ENCODE peak calls at places on chromosomes 6 and 20, in eight cellular contexts. C is small intestine, O is mammary epithelial cell, K is lower lobe of right lung, H is HCT116, J is K562, F is GM23248, R is body of pancreas. Y is an unnamed sample.

GRCh38 chr6:142952614-142953013 is 7.6 kb upstream of the HIVEP2 start:
- DNase-seq in K (no peak), C (no peak), J (no peak), H (no peak), O (no peak), R (no peak), F (no peak), Y (no peak)

GRCh38 chr6:88665131-88665530 is 298.3 kb downstream of the RNGTT start:
- DNase-seq in K (no peak), R (no peak), C (no peak), O (no peak), H (no peak), F (no peak), J (no peak), Y (no peak)

GRCh38 chr6:143673638-143674037 is 4.1 kb upstream of the PHACTR2 start:
- DNase-seq in J (no peak), K (peak; percentile 45), R (no peak), O (peak; percentile 88), H (peak; percentile 68), C (peak; percentile 56), F (peak; percentile 94), Y (no peak)

GRCh38 chr6:139290787-139291294 is 957 bp downstream of the TXLNB start:
- DNase-seq in R (no peak), J (no peak), K (no peak), O (no peak), H (no peak), C (peak; percentile 69), F (peak; percentile 70), Y (no peak)

GRCh38 chr6:83092756-83093399 is 25.4 kb downstream of the DOP1A start:
- DNase-seq in R (no peak), F (peak; percentile 29), K (no peak), O (peak; percentile 42), H (no peak), J (no peak), C (no peak), Y (no peak)

GRCh38 chr6:107982511-107982910 is 24.5 kb upstream of the SEC63 start:
- DNase-seq in K (no peak), R (no peak), J (no peak), H (no peak), C (no peak), F (no peak), O (no peak), Y (no peak)

GRCh38 chr20:63574156-63574828 is at the start of gene HELZ2:
- DNase-seq in H (peak; percentile 16), O (peak; percentile 43), C (peak; percentile 82), R (peak; percentile 80), F (peak; percentile 90), K (peak; percentile 86), J (peak; percentile 77), Y (no peak)

GRCh38 chr6:7157752-7158616 is 50.2 kb downstream of the RREB1 start:
- DNase-seq in H (no peak), R (no peak), J (peak; percentile 40), C (no peak), K (no peak), O (no peak), F (peak; percentile 77), Y (no peak)

GRCh38 chr6:107488875-107489635 is 862 bp upstream of the SOBP start:
- DNase-seq in J (peak; percentile 29), R (peak; percentile 16), K (peak; percentile 48), H (no peak), C (peak; percentile 20), O (peak; percentile 17), F (peak; percentile 47), Y (no peak)

GRCh38 chr6:37483917-37484785 is 15.5 kb downstream of the CCDC167 start:
- DNase-seq in R (peak; percentile 55), H (no peak), C (peak; percentile 51), K (peak; percentile 63), O (peak; percentile 20), F (peak; percentile 61), J (peak; percentile 73), Y (no peak)

GRCh38 chr6:168828800-168829199 is 387.8 kb downstream of the SMOC2 start:
- DNase-seq in R (no peak), J (no peak), O (no peak), K (no peak), F (no peak), C (no peak), H (no peak), Y (no peak)

GRCh38 chr20:21956591-21956990 is 251.1 kb downstream of the PAX1 start:
- DNase-seq in K (no peak), O (no peak), C (no peak), R (no peak), H (no peak), J (no peak), F (no peak), Y (no peak)

GRCh38 chr6:78513856-78514255 is 353.5 kb upstream of the IRAK1BP1 start:
- DNase-seq in O (no peak), J (peak; percentile 0), K (no peak), H (peak; percentile 34), C (no peak), F (no peak), R (no peak), Y (peak; percentile 16)

GRCh38 chr6:107292570-107293285 is 166.6 kb downstream of the PDSS2 start:
- DNase-seq in C (no peak), F (no peak), K (no peak), R (no peak), J (peak; percentile 37), O (no peak), H (no peak), Y (no peak)

GRCh38 chr6:142302427-142303190 is 802 bp downstream of the ADGRG6 start:
- DNase-seq in F (no peak), R (no peak), K (no peak), J (no peak), C (no peak), H (peak; percentile 53), O (peak; percentile 60), Y (no peak)

GRCh38 chr6:44180406-44180805 is 21.8 kb downstream of the CAPN11 start:
- DNase-seq in O (no peak), J (no peak), K (no peak), H (no peak), F (no peak), C (no peak), R (no peak), Y (no peak)

GRCh38 chr6:144460224-144461095 is 175.3 kb downstream of the UTRN start:
- DNase-seq in J (no peak), H (no peak), F (no peak), K (no peak), C (peak; percentile 16), R (no peak), O (peak; percentile 6), Y (no peak)

GRCh38 chr6:14660767-14661166 is 543.2 kb downstream of the CD83 start:
- DNase-seq in O (no peak), K (no peak), F (no peak), H (no peak), C (no peak), J (no peak), R (no peak), Y (no peak)
- H3K27ac ChIP-seq in O (no peak overlapping the region), K (no peak overlapping the region), F (no peak overlapping the region), H (no peak overlapping the region), C (no peak overlapping the region), J (no peak overlapping the region), R (no peak overlapping the region), Y (no peak overlapping the region)

GRCh38 chr20:37461376-37461775 is 59.7 kb upstream of the NNAT start:
- DNase-seq in H (no peak), K (no peak), J (no peak), O (no peak), R (no peak), F (no peak), C (no peak), Y (no peak)

GRCh38 chr20:37463726-37464125 is 57.3 kb upstream of the NNAT start:
- DNase-seq in R (no peak), O (no peak), F (no peak), K (no peak), H (no peak), C (no peak), J (no peak), Y (no peak)

GRCh38 chr20:37464611-37465010 is 56.4 kb upstream of the NNAT start:
- DNase-seq in K (no peak), J (no peak), H (no peak), C (no peak), O (no peak), F (no peak), R (no peak), Y (no peak)

GRCh38 chr20:37468886-37469285 is 52.2 kb upstream of the NNAT start:
- DNase-seq in F (no peak), O (no peak), J (no peak), R (no peak), H (no peak), C (no peak), K (no peak), Y (no peak)

GRCh38 chr20:37464173-37464572 is 56.9 kb upstream of the NNAT start:
- DNase-seq in C (no peak), K (no peak), F (no peak), H (no peak), J (no peak), R (no peak), O (no peak), Y (no peak)
- H3K36me3 ChIP-seq in C (no peaks in the 10 kb centered on the region), K (no peaks in the 10 kb centered on the region), F (no peaks in the 10 kb centered on the region), H (no peaks in the 10 kb centered on the region), J (no peaks in the 10 kb centered on the region), R (no peaks in the 10 kb centered on the region), O (no peaks in the 10 kb centered on the region), Y (no peaks in the 10 kb centered on the region)

GRCh38 chr20:41260734-41261220 is 56.8 kb downstream of the ZHX3 start:
- DNase-seq in O (no peak), C (no peak), R (no peak), H (no peak), F (no peak), J (no peak), K (no peak), Y (no peak)
- H3K27ac ChIP-seq in O (no peak overlapping the region), C (no peak overlapping the region), R (no peak overlapping the region), H (no peak overlapping the region), F (no peak overlapping the region), J (no peak overlapping the region), K (peak overlapping the region; percentile 24), Y (no peak overlapping the region)

DNA sequence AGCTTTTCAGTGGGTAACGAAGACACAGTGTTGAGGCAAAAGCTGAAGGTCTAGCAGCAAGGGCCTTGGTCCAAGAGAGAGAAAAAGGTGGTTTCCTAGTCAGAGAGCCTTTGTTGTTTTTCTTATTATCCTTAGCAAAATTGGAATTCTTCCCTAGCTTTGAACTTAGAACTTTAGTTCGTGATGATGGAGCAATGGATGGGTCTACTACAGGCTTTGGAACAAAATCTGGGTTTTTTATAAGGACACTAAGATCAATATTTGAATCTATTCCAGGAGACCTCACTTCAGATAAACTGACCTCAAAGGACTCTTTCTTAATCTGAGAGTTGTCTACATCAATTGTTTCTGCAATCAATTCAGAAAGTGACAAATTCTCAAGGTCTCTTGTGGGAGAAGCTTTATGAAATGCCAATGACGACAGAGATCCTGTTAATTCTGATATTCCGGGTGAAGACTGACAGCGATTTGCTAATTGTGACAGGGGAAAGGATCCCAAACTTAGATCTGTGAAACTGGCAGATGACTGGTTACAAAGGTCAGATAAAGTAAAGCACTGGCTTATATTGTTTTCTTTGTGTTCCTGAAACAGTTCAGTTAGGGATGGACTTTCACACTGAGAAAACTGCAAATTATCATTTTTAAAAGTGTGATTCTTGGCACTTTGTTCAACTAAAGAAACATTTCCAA is 17.7 kb downstream of the HBS1L start:
- DNase-seq in H (no peak), O (no peak), R (no peak), K (no peak), F (no peak), C (no peak), J (no peak), Y (no peak)
- H3K36me3 ChIP-seq in H (peaks cover 6% of the 10 kb centered on the region), O (peaks cover 8% of the 10 kb centered on the region), R (no peaks in the 10 kb centered on the region), K (peaks cover 70% of the 10 kb centered on the region), F (peaks cover 16% of the 10 kb centered on the region), C (peaks cover 5% of the 10 kb centered on the region), J (peaks cover 77% of the 10 kb centered on the region), Y (no peaks in the 10 kb centered on the region)

Y was measured in iPS DF 6.9.